ENCODE peak calls at places on chromosomes 13 and 19, in seven cellular contexts. Y, P, I, K, J, G and L are unnamed samples.

GRCh38 chr13:49711218-49711863 is 20.1 kb upstream of the EBPL start:
- DNase-seq in Y (peak; percentile 96), P (no peak), I (peak; percentile 95), K (no peak), J (peak; percentile 21), G (no peak), L (no peak)

GRCh38 chr19:19160489-19161035 is 9.5 kb downstream of the MEF2B start:
- DNase-seq in Y (no peak), P (no peak), I (no peak), K (no peak), J (no peak), G (peak; percentile 33), L (no peak)

GRCh38 chr19:32316034-32316433 is 29.4 kb upstream of the ZNF507 start:
- DNase-seq in Y (no peak), P (peak; percentile 63), I (no peak), K (peak; percentile 54), J (no peak), G (no peak), L (no peak)

GRCh38 chr19:33347300-33347699 is 26.2 kb upstream of the CEBPG start:
- DNase-seq in Y (no peak), P (no peak), I (no peak), K (no peak), J (no peak), G (no peak), L (no peak)

GRCh38 chr13:31174018-31174417 is 12.3 kb upstream of the HSPH1 start:
- DNase-seq in Y (peak; percentile 77), P (no peak), I (peak; percentile 47), K (no peak), J (no peak), G (no peak), L (no peak)

GRCh38 chr19:50555447-50556235 is 12.6 kb downstream of the LRRC4B start:
- DNase-seq in Y (no peak), P (peak; percentile 77), I (peak; percentile 1), K (peak; percentile 74), J (no peak), G (peak; percentile 15), L (no peak)

GRCh38 chr19:22427587-22428298 is 5.6 kb upstream of the ZNF98 start:
- DNase-seq in Y (no peak), P (no peak), I (no peak), K (no peak), J (peak; percentile 54), G (no peak), L (no peak)

GRCh38 chr13:39062004-39062403 is 23.7 kb downstream of the NHLRC3 start:
- DNase-seq in Y (no peak), P (no peak), I (no peak), K (no peak), J (no peak), G (no peak), L (no peak)

GRCh38 chr19:56813531-56813930 is 27.0 kb downstream of the PEG3 start:
- DNase-seq in Y (no peak), P (no peak), I (no peak), K (no peak), J (no peak), G (no peak), L (no peak)

GRCh38 chr13:46278474-46278873 is 66.7 kb downstream of the LRRC63 start:
- DNase-seq in Y (no peak), P (peak; percentile 97), I (no peak), K (peak; percentile 47), J (no peak), G (peak; percentile 21), L (no peak)

GRCh38 chr19:13143135-13143534 is 7.0 kb downstream of the STX10 start:
- DNase-seq in Y (peak; percentile 82), P (no peak), I (peak; percentile 75), K (no peak), J (no peak), G (no peak), L (no peak)

DNA sequence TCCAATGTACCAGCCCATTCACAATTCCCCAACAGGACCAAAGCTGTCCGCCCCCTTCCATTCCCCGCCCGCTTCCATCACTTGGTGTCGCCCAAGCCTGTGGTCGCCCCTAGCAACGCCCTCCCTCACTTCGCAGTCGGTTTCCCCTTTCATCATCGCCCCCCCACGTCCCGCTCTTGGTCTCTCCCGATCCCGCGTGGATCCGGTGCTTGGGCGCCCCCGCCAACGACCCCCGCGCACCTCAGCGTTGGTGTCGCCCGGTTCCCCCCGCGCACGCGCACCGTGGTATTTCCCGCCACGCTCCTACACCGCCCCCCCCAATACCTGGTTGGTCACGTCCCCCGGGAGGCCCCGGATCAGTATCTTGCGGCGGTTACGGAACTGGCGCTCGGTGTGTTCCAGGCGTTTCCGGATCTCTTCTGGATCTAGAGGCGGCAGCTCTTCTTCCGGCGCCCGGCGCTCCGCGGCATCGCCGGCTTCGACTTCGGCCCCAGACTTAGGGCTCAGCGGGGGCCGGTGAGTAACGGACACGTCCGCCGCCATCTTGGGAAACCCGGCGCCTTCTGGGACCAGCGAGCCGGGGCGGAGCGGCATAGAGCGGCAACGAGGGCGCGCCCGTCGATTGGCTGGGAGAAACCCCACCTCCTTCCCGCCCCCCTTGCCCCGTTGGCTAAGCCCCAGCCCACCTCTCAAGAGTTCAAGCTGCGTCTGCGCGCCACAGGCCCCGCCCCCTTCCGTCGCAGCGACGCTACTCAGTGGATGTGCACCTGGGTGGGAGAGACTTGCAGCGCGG is at the start of gene RAVER1:
- DNase-seq in Y (peak; percentile 97), P (peak; percentile 98), I (peak; percentile 98), K (peak; percentile 97), J (peak; percentile 98), G (peak; percentile 84), L (peak; percentile 96)
- H2BK120ac ChIP-seq in Y (peak within 1 kb of the TSS; percentile 61), P (no peak within 1 kb of the TSS), I (peak within 1 kb of the TSS; percentile 52), K (no peak within 1 kb of the TSS), J (peak within 1 kb of the TSS; percentile 65), G (no peak within 1 kb of the TSS), L (peak within 1 kb of the TSS; percentile 82)

GRCh38 chr19:47082493-47082892 is 31.1 kb downstream of the ZC3H4 start:
- DNase-seq in Y (no peak), P (no peak), I (no peak), K (no peak), J (no peak), G (no peak), L (no peak)
- H2BK120ac ChIP-seq in Y (no peak overlapping the region), P (no peak overlapping the region), I (no peak overlapping the region), K (no peak overlapping the region), J (no peak overlapping the region), G (no peak overlapping the region), L (no peak overlapping the region)

GRCh38 chr13:26867451-26868067 is 107.0 kb upstream of the GPR12 start:
- DNase-seq in Y (peak; percentile 14), P (peak; percentile 12), I (peak; percentile 32), K (no peak), J (peak; percentile 58), G (no peak), L (peak; percentile 40)
- H2BK120ac ChIP-seq in Y (no peak overlapping the region), P (no peak overlapping the region), I (no peak overlapping the region), K (no peak overlapping the region), J (no peak overlapping the region), G (no peak overlapping the region), L (no peak overlapping the region)

GRCh38 chr13:60164490-60164889 is 762 bp upstream of the DIAPH3 start:
- DNase-seq in Y (peak; percentile 2), P (peak; percentile 74), I (no peak), K (no peak), J (peak; percentile 13), G (no peak), L (no peak)
- H2BK120ac ChIP-seq in Y (peak overlapping the region; percentile 69), P (peak overlapping the region; percentile 30), I (no peak overlapping the region), K (no peak overlapping the region), J (peak overlapping the region; percentile 56), G (no peak overlapping the region), L (no peak overlapping the region)